ENCODE peak calls at places on chromosomes 7 and 10, in eight cellular contexts. Y, H, T, A, K, L, I and G are unnamed samples. For H3K9me3 and H3K4me1, the result is how much of the 10 kb centered on the place peaks cover.

GRCh38 chr7:19519443-19519977 is 189.3 kb downstream of the POLR1F start:
- DNase-seq in T (no peak), I (no peak), A (no peak), L (no peak), K (no peak), H (no peak), Y (no peak), G (no peak)

GRCh38 chr10:125064681-125065492 is 95.5 kb downstream of the CTBP2 start:
- DNase-seq in A (no peak), H (no peak), K (no peak), I (peak), T (no peak), L (peak), Y (peak), G (no peak)

GRCh38 chr7:31883761-31884164 is 186.4 kb downstream of the PDE1C start:
- DNase-seq in A (peak), H (no peak), T (no peak), I (no peak), K (no peak), L (no peak), Y (no peak), G (no peak)

GRCh38 chr7:140585333-140585732 is 55.3 kb downstream of the DENND2A start:
- DNase-seq in Y (no peak), K (no peak), T (no peak), H (peak), I (no peak), A (no peak), L (no peak), G (no peak)

GRCh38 chr7:101549734-101550133 is 79.4 kb downstream of the MYL10 start:
- DNase-seq in A (peak), H (peak), K (no peak), I (no peak), Y (no peak), L (no peak), T (no peak), G (no peak)

GRCh38 chr10:79159141-79159619 is 90.4 kb downstream of the ZMIZ1 start:
- DNase-seq in Y (no peak), I (no peak), K (no peak), H (no peak), A (no peak), L (no peak), T (no peak), G (no peak)

GRCh38 chr7:69018200-69018599 is 580.1 kb upstream of the AUTS2 start:
- DNase-seq in T (no peak), A (no peak), L (peak), Y (no peak), H (no peak), I (no peak), K (peak), G (no peak)

GRCh38 chr10:76336213-76336963 is 905.0 kb downstream of the LRMDA start:
- DNase-seq in H (no peak), L (no peak), I (no peak), Y (no peak), K (no peak), T (peak), A (peak), G (peak)

GRCh38 chr10:58486821-58487220 is 25.9 kb upstream of the BICC1 start:
- DNase-seq in T (no peak), H (no peak), K (no peak), Y (no peak), L (no peak), I (no peak), A (no peak), G (no peak)

GRCh38 chr7:139709460-139709859 is 68.3 kb downstream of the HIPK2 start:
- DNase-seq in L (no peak), H (no peak), K (no peak), I (no peak), T (peak), Y (no peak), A (no peak), G (no peak)

DNA sequence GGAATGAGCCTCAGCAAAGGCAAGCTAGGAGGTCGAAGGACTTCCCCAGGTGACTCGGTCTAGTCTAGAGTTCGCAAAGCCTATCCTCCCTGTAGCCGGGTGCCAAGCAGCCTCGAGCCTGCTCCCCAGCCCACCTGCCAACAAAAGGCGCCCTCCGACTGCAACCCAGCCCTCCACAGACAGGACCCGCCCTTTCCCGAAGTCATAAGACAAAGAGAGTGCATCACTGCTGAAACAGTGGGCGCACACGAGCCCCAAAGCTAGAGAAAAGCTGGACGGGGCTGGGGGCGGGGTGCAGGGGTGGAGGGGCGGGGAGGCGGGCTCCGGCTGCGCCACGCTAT is 667 bp upstream of the COL1A2 start:
- DNase-seq in L (no peak), Y (no peak), H (no peak), T (no peak), A (peak), I (no peak), K (no peak), G (no peak)
- H3K4me3 ChIP-seq in L (no peak), Y (no peak), H (peak), T (no peak), A (peak), I (no peak), K (peak), G (no peak)

DNA sequence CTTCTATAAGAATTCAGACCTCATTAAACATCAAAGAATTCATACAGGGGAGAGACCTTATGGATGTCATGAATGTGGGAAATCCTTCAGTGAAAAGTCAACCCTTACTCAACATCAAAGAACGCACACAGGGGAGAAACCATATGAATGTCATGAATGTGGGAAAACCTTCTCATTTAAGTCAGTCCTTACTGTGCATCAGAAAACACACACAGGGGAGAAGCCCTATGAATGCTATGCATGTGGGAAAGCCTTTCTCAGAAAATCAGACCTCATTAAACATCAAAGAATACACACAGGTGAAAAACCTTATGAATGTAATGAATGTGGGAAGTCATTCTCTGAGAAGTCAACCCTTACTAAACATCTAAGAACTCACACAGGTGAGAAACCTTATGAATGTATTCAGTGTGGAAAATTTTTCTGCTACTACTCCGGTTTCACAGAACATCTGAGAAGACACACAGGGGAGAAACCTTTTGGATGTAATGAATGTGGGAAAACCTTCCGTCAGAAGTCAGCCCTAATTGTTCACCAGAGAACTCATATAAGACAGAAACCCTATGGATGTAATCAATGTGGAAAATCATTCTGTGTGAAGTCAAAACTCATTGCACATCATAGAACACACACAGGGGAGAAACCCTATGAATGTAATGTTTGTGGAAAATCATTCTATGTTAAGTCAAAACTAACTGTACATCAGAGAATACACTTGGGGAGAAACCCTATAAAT is 24.1 kb downstream of the ZNF37A start:
- DNase-seq in A (no peak), I (peak), L (peak), H (no peak), T (no peak), Y (no peak), K (no peak), G (no peak)
- H3K9me3 ChIP-seq in A (under half), I (half or more), L (half or more), H (half or more), T (half or more), Y (half or more), K (half or more), G (under half)

GRCh38 chr10:80501913-80502521 is 35.7 kb upstream of the SH2D4B start:
- DNase-seq in K (no peak), T (no peak), H (peak), L (no peak), Y (no peak), I (no peak), A (no peak), G (no peak)
- H3K4me1 ChIP-seq in K (under half), T (half or more), H (half or more), L (under half), Y (half or more), I (half or more), A (under half), G (under half)

DNA sequence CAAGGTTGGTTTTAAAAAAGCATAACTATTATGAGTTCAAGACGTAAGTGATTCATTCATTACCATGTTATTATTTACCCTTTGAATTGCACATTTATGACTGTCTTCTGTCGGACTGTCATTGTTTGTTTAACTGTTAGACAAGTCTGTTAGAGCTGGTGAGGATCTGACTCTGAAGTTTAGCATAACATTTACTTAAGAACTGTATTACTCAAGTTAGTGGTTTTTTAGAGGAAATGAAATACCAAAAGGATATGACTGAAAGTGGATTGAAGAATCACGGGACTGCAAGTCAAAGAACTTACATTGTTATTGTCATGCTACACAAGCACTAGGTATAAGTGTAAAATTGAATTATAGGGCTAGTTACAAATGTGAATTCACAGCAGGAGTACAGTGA is 2.2 kb downstream of the CSGALNACT2 start:
- DNase-seq in Y (no peak), I (no peak), A (no peak), T (no peak), H (no peak), L (no peak), K (no peak), G (no peak)
- H3K4me3 ChIP-seq in Y (no peak), I (no peak), A (no peak), T (no peak), H (peak), L (peak), K (no peak), G (no peak)

GRCh38 chr7:63009771-63010170 is 988.9 kb upstream of the ZNF722 start:
- DNase-seq in A (no peak), L (no peak), T (no peak), K (no peak), H (no peak), Y (no peak), I (no peak), G (no peak)
- H3K9me3 ChIP-seq in A (under half), L (under half), T (under half), K (under half), H (under half), Y (under half), I (under half), G (under half)